ENCODE peak calls at places on chromosomes 1 and 21, in five cellular contexts. L is neural crest cell, F is left ventricle myocardium inferior, D is adrenal gland, Y is GM12865. B is an unnamed sample.

GRCh38 chr1:80457409-80457808 is 1343.3 kb upstream of the ADGRL2 start:
- DNase-seq in L (no peak), F (no peak), D (no peak), Y (no peak), B (no peak)

GRCh38 chr1:210736681-210737080 is 397.3 kb downstream of the KCNH1 start:
- DNase-seq in L (no peak), F (no peak), D (no peak), Y (no peak), B (no peak)

GRCh38 chr1:223811634-223812101 is 34.1 kb downstream of the TP53BP2 start:
- DNase-seq in L (no peak), F (no peak), D (no peak), Y (peak), B (no peak)

GRCh38 chr1:159922499-159923202 is 2.7 kb downstream of the TAGLN2 start:
- DNase-seq in L (no peak), F (peak), D (peak), Y (peak), B (no peak)

GRCh38 chr21:39660596-39660995 is 47.9 kb downstream of the B3GALT5 start:
- DNase-seq in L (no peak), F (peak), D (peak), Y (no peak), B (peak)

GRCh38 chr1:155006601-155007101 is 4.0 kb downstream of the ZBTB7B start:
- DNase-seq in L (no peak), F (no peak), D (peak), Y (peak), B (peak)

GRCh38 chr1:64539808-64540207 is 69.9 kb downstream of the CACHD1 start:
- DNase-seq in L (no peak), F (peak), D (peak), Y (no peak), B (no peak)

GRCh38 chr1:26541431-26541815 is 11.9 kb downstream of the RPS6KA1 start:
- DNase-seq in L (no peak), F (no peak), D (no peak), Y (peak), B (no peak)

GRCh38 chr1:36400825-36401601 is 3.3 kb upstream of the LSM10 start:
- DNase-seq in L (peak), F (peak), D (peak), Y (peak), B (no peak)

GRCh38 chr21:37079211-37079824 is 6.3 kb downstream of the TTC3 start:
- DNase-seq in L (no peak), F (no peak), D (no peak), Y (peak), B (no peak)

GRCh38 chr1:221449801-221450470 is 292.0 kb downstream of the DUSP10 start:
- DNase-seq in L (no peak), F (no peak), D (no peak), Y (peak), B (no peak)

GRCh38 chr1:18955442-18956188 is 861 bp downstream of the IFFO2 start:
- DNase-seq in L (peak), F (no peak), D (no peak), Y (peak), B (peak)

GRCh38 chr1:53395671-53396215 is 63.5 kb upstream of the DMRTB1 start:
- DNase-seq in L (no peak), F (no peak), D (no peak), Y (no peak), B (peak)

GRCh38 chr21:31509108-31510017 is 150.1 kb upstream of the SOD1 start:
- DNase-seq in L (peak), F (no peak), D (no peak), Y (peak), B (peak)

GRCh38 chr1:24277420-24278169 is 41.6 kb upstream of the GRHL3 start:
- DNase-seq in L (no peak), F (no peak), D (no peak), Y (peak), B (no peak)

GRCh38 chr1:14567056-14567455 is 31.4 kb upstream of the KAZN start:
- DNase-seq in L (no peak), F (no peak), D (no peak), Y (peak), B (peak)

GRCh38 chr21:28827422-28827821 is 165.3 kb downstream of the LTN1 start:
- DNase-seq in L (no peak), F (no peak), D (no peak), Y (no peak), B (no peak)

GRCh38 chr1:32242341-32242851 is 4.6 kb upstream of the FAM167B start:
- DNase-seq in L (no peak), F (peak), D (no peak), Y (peak), B (no peak)

GRCh38 chr1:164771568-164772350 is 212.8 kb downstream of the PBX1 start:
- DNase-seq in L (no peak), F (no peak), D (peak), Y (no peak), B (no peak)

GRCh38 chr1:178243119-178243518 is 149.2 kb downstream of the RASAL2 start:
- DNase-seq in L (no peak), F (no peak), D (no peak), Y (no peak), B (no peak)
- TF ChIP-seq CTCF in L (no peak), F (no peak), D (no peak), Y (no peak), B (no peak)

GRCh38 chr1:178939328-178939727 is 68.5 kb upstream of the ANGPTL1 start:
- DNase-seq in L (no peak), F (no peak), D (no peak), Y (no peak), B (no peak)

GRCh38 chr1:178935610-178936009 is 64.7 kb upstream of the ANGPTL1 start:
- DNase-seq in L (no peak), F (no peak), D (no peak), Y (no peak), B (no peak)

GRCh38 chr1:178938959-178939317 is 68.1 kb upstream of the ANGPTL1 start:
- DNase-seq in L (no peak), F (peak), D (peak), Y (no peak), B (no peak)

GRCh38 chr1:178938281-178938958 is 67.5 kb upstream of the ANGPTL1 start:
- DNase-seq in L (no peak), F (no peak), D (no peak), Y (no peak), B (no peak)

DNA sequence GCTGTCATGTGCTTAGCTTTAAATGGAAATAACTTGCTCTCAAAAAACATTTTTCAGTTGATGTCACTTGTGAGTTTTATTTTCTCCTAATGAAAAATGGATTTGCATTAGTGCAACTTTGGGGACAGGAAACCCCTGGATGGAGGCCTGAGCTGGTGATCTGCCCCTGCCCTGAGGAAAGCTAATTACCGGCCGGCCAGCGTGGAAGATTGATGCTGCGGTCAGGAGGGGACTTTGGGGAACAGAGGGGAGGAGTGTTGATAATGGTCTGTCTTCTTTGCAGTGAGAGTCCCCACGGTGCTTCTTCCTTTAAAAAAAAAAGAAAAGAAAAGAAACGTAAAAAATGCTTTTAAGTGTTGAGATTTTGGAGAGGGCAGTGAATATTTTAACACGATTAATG is 66.9 kb upstream of the ANGPTL1 start:
- DNase-seq in L (no peak), F (no peak), D (no peak), Y (no peak), B (no peak)
- TF ChIP-seq CTCF in L (no peak), F (no peak), D (no peak), Y (no peak), B (no peak)

DNA sequence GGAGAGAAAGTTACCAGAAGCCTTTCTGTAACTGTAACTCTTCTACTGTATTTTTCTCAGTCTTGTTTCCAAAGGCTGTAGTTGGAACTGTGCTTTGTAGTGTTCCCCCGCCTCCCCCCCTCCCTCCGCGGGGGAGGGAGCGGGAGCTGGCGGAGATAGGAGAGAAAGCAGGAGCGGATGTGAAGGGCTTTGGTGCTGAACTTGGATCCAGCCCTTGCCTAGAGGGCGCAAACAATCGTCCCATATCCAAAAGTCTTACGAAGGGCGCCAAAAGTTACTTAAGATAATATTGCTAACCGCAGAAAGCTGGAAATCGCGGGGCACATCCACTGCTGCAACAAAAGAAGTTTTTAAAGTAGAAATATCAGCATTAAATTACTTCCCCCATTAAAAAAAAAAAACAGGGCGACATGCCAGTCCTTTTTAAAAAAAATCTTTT is 2.4 kb upstream of the NFIA start:
- DNase-seq in L (peak), F (peak), D (peak), Y (no peak), B (peak)
- TF ChIP-seq CTCF in L (peak), F (peak), D (peak), Y (no peak), B (peak)

DNA sequence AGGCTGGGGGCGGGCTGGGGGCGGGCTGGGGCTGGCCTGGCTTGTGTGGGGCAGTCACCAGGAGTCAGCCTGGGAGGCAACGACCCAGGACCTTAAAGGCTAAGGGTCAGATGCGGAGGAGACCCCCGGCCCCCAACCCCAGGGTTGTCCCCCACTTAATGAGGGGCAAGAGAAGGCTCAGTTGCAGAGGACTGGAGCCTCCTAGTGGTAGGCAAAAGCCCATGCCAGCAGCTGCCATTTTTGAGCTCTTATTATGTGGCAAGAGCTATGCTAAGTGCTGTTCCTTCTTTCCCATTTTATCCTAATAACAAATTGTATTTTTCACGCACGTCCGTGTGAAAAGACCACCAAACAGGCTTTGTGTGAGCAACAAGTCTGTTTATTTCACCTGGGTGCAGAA is 8.0 kb downstream of the KIAA1614 start:
- DNase-seq in L (no peak), F (no peak), D (no peak), Y (peak), B (no peak)
- TF ChIP-seq CTCF in L (peak), F (peak), D (no peak), Y (peak), B (peak)

GRCh38 chr21:42848932-42849758 is 30.2 kb downstream of the WDR4 start:
- DNase-seq in L (no peak), F (no peak), D (no peak), Y (no peak), B (no peak)

GRCh38 chr21:42850463-42850862 is 28.9 kb downstream of the WDR4 start:
- DNase-seq in L (no peak), F (no peak), D (no peak), Y (no peak), B (no peak)

GRCh38 chr21:42851812-42852665 is 27.3 kb downstream of the WDR4 start:
- DNase-seq in L (no peak), F (no peak), D (no peak), Y (no peak), B (no peak)

GRCh38 chr21:42849759-42850412 is 29.5 kb downstream of the WDR4 start:
- DNase-seq in L (no peak), F (no peak), D (no peak), Y (no peak), B (no peak)

DNA sequence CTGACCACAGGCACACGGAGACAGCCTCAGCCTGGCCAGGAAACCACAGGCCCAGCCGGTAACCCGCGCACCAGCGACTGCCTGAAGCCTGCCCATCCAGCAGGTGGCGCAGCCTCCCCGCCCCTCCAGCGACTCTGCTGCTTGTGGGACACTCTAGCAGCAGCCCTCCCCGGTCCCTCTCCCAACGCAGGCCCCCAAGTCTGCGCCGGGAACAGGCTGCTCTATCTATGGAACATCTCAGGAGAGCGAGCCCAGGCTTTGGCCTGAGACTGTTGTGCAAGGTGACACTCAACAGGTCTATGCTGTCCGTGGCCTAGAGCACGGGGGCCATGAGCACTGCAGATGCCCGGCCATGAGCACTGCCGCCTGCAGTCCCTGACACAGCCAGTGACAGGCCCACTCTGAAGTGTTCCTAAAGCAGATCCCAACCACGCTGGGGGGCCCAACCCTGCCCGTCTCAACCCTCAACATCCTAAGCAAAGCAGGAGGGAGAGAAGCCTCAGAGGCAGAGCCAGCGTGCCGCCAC is 28.4 kb downstream of the WDR4 start:
- DNase-seq in L (no peak), F (no peak), D (no peak), Y (peak), B (peak)
- TF ChIP-seq CTCF in L (peak), F (peak), D (peak), Y (peak), B (peak)

GRCh38 chr1:79041666-79042065 is 35.1 kb upstream of the ADGRL4 start:
- DNase-seq in L (no peak), F (no peak), D (no peak), Y (no peak), B (no peak)

GRCh38 chr1:79042539-79042938 is 36.0 kb upstream of the ADGRL4 start:
- DNase-seq in L (no peak), F (no peak), D (no peak), Y (no peak), B (no peak)

GRCh38 chr1:79043506-79043905 is 37.0 kb upstream of the ADGRL4 start:
- DNase-seq in L (no peak), F (no peak), D (no peak), Y (no peak), B (no peak)

GRCh38 chr1:79042117-79042516 is 35.6 kb upstream of the ADGRL4 start:
- DNase-seq in L (no peak), F (no peak), D (no peak), Y (peak), B (no peak)

GRCh38 chr1:79044974-79045650 is 38.6 kb upstream of the ADGRL4 start:
- DNase-seq in L (no peak), F (no peak), D (no peak), Y (peak), B (peak)
- TF ChIP-seq CTCF in L (no peak), F (peak), D (no peak), Y (no peak), B (peak)

DNA sequence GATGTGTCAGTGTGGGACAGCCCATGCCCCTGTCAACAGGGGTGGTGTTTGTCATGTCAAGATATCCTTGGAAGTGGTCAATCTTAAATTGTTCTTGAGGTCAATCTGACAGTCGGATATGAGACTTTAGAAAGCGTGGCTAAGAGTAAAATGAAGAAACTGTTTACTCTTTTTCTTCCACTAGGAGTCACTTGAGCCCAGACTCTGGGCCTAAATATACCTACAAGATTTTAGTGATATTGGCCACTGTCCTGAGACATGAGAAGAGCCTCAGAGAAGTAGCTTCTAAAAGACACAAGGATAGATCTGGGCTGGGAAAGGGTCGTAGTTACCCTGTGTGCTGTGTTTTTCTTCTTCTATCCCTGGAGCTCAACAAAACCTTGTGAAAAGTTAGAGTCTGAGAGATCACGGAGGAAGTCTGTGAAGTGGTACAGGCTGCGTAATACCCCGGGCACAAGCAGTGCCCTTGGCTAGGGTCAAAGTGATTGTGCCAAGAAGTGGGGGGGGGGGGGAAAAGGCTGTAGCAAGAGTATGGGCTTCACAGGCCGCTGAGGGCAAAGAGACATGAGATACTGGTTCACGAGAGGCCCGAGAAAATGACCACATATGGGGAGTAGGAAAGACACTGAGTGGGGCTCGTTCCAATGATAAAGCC is 355.2 kb upstream of the GREM2 start:
- DNase-seq in L (no peak), F (no peak), D (no peak), Y (no peak), B (no peak)
- TF ChIP-seq CTCF in L (peak), F (no peak), D (peak), Y (no peak), B (peak)

GRCh38 chr1:98373055-98373454 is 288.5 kb upstream of the SNX7 start:
- DNase-seq in L (no peak), F (no peak), D (no peak), Y (no peak), B (no peak)
- TF ChIP-seq CTCF in L (no peak), F (no peak), D (no peak), Y (no peak), B (no peak)

DNA sequence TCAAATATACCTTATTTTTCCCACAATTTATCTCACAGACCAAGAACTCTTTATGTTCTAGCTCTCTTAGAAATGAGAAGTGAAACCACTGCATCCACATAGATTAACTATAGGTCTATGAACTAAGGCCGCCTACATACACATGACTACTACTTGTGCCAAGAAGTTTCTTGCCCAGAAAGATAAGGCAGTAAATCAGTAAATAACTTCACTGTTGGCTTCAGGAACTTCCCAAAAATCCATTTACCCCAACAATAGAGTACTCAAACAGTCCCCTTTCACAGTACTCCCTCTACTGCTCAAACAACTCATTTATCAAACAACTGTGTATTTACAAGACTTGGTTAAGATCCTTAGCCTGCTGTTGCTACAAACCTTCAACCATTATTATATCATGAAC is 96.5 kb downstream of the NME7 start:
- DNase-seq in L (no peak), F (no peak), D (no peak), Y (no peak), B (no peak)
- TF ChIP-seq CTCF in L (no peak), F (peak), D (peak), Y (no peak), B (no peak)

GRCh38 chr21:30206551-30207251 is 9.2 kb downstream of the CLDN8 start:
- DNase-seq in L (no peak), F (no peak), D (no peak), Y (no peak), B (no peak)
- TF ChIP-seq CTCF in L (no peak), F (no peak), D (no peak), Y (no peak), B (no peak)